ENCODE peak calls at places on chromosomes 5 and 9, in nine cellular contexts. One of them, this sample, is unnamed.

GRCh38 chr9:17614929-17615328 is 36.1 kb downstream of the SH3GL2 start:
- DNase-seq in gastrocnemius medialis: no peak
- DNase-seq in mammary epithelial cell: no peak
- DNase-seq in naive thymus-derived CD4-positive, alpha-beta T cell: no peak
- DNase-seq in endothelial cell of umbilical vein: no peak
- DNase-seq in tibial artery: no peak
- DNase-seq in hepatocyte: no peak
- DNase-seq in Karpas-422: no peak
- DNase-seq in HCT116: no peak
- DNase-seq in this sample: no peak

GRCh38 chr5:59923465-59923864 is 29.9 kb upstream of the PDE4D start:
- DNase-seq in gastrocnemius medialis: no peak
- DNase-seq in mammary epithelial cell: peak; percentile 4
- DNase-seq in naive thymus-derived CD4-positive, alpha-beta T cell: no peak
- DNase-seq in endothelial cell of umbilical vein: no peak
- DNase-seq in tibial artery: no peak
- DNase-seq in hepatocyte: peak; percentile 7
- DNase-seq in Karpas-422: no peak
- DNase-seq in HCT116: no peak
- DNase-seq in this sample: no peak

GRCh38 chr9:17628617-17629016 is 49.8 kb downstream of the SH3GL2 start:
- DNase-seq in gastrocnemius medialis: no peak
- DNase-seq in mammary epithelial cell: no peak
- DNase-seq in naive thymus-derived CD4-positive, alpha-beta T cell: no peak
- DNase-seq in endothelial cell of umbilical vein: no peak
- DNase-seq in tibial artery: no peak
- DNase-seq in hepatocyte: no peak
- DNase-seq in Karpas-422: no peak
- DNase-seq in HCT116: no peak
- DNase-seq in this sample: no peak

GRCh38 chr9:13279284-13280162 is at the start of gene MPDZ:
- DNase-seq in gastrocnemius medialis: peak; percentile 62
- DNase-seq in mammary epithelial cell: peak; percentile 45
- DNase-seq in naive thymus-derived CD4-positive, alpha-beta T cell: no peak
- DNase-seq in endothelial cell of umbilical vein: peak; percentile 81
- DNase-seq in tibial artery: peak; percentile 80
- DNase-seq in hepatocyte: peak; percentile 89
- DNase-seq in Karpas-422: no peak
- DNase-seq in HCT116: no peak
- DNase-seq in this sample: peak; percentile 83

GRCh38 chr9:93239526-93239925 is 55.6 kb downstream of the WNK2 start:
- DNase-seq in gastrocnemius medialis: no peak
- DNase-seq in mammary epithelial cell: no peak
- DNase-seq in naive thymus-derived CD4-positive, alpha-beta T cell: no peak
- DNase-seq in endothelial cell of umbilical vein: no peak
- DNase-seq in tibial artery: no peak
- DNase-seq in hepatocyte: no peak
- DNase-seq in Karpas-422: no peak
- DNase-seq in HCT116: no peak
- DNase-seq in this sample: no peak

GRCh38 chr5:55438931-55439477 is 95.8 kb downstream of the PLPP1 start:
- DNase-seq in gastrocnemius medialis: peak; percentile 68
- DNase-seq in mammary epithelial cell: no peak
- DNase-seq in naive thymus-derived CD4-positive, alpha-beta T cell: no peak
- DNase-seq in endothelial cell of umbilical vein: no peak
- DNase-seq in tibial artery: peak; percentile 80
- DNase-seq in hepatocyte: peak; percentile 30
- DNase-seq in Karpas-422: no peak
- DNase-seq in HCT116: no peak
- DNase-seq in this sample: no peak

GRCh38 chr5:73964352-73964751 is 338.4 kb downstream of the ARHGEF28 start:
- DNase-seq in gastrocnemius medialis: no peak
- DNase-seq in mammary epithelial cell: no peak
- DNase-seq in naive thymus-derived CD4-positive, alpha-beta T cell: no peak
- DNase-seq in endothelial cell of umbilical vein: no peak
- DNase-seq in tibial artery: no peak
- DNase-seq in hepatocyte: no peak
- DNase-seq in Karpas-422: no peak
- DNase-seq in HCT116: no peak
- DNase-seq in this sample: no peak

GRCh38 chr5:57407391-57407790 is 75.2 kb downstream of the ACTBL2 start:
- DNase-seq in gastrocnemius medialis: no peak
- DNase-seq in mammary epithelial cell: no peak
- DNase-seq in naive thymus-derived CD4-positive, alpha-beta T cell: no peak
- DNase-seq in endothelial cell of umbilical vein: no peak
- DNase-seq in tibial artery: no peak
- DNase-seq in hepatocyte: no peak
- DNase-seq in Karpas-422: no peak
- DNase-seq in HCT116: no peak
- DNase-seq in this sample: no peak

GRCh38 chr9:126486276-126486675 is 127.5 kb upstream of the LMX1B start:
- DNase-seq in gastrocnemius medialis: no peak
- DNase-seq in mammary epithelial cell: no peak
- DNase-seq in naive thymus-derived CD4-positive, alpha-beta T cell: no peak
- DNase-seq in endothelial cell of umbilical vein: no peak
- DNase-seq in tibial artery: no peak
- DNase-seq in hepatocyte: no peak
- DNase-seq in Karpas-422: no peak
- DNase-seq in HCT116: no peak
- DNase-seq in this sample: no peak

GRCh38 chr9:134657666-134658377 is 16.2 kb downstream of the COL5A1 start:
- DNase-seq in gastrocnemius medialis: no peak
- DNase-seq in mammary epithelial cell: no peak
- DNase-seq in naive thymus-derived CD4-positive, alpha-beta T cell: no peak
- DNase-seq in endothelial cell of umbilical vein: no peak
- DNase-seq in tibial artery: peak; percentile 51
- DNase-seq in hepatocyte: no peak
- DNase-seq in Karpas-422: peak; percentile 33
- DNase-seq in HCT116: no peak
- DNase-seq in this sample: peak; percentile 5

GRCh38 chr9:2120926-2121689 is 106.0 kb downstream of the SMARCA2 start:
- DNase-seq in gastrocnemius medialis: no peak
- DNase-seq in mammary epithelial cell: peak; percentile 35
- DNase-seq in naive thymus-derived CD4-positive, alpha-beta T cell: no peak
- DNase-seq in endothelial cell of umbilical vein: peak; percentile 62
- DNase-seq in tibial artery: no peak
- DNase-seq in hepatocyte: no peak
- DNase-seq in Karpas-422: no peak
- DNase-seq in HCT116: peak; percentile 7
- DNase-seq in this sample: no peak

GRCh38 chr9:120532475-120532874 is 47.5 kb downstream of the CDK5RAP2 start:
- DNase-seq in gastrocnemius medialis: peak; percentile 97
- DNase-seq in mammary epithelial cell: peak; percentile 89
- DNase-seq in naive thymus-derived CD4-positive, alpha-beta T cell: no peak
- DNase-seq in endothelial cell of umbilical vein: no peak
- DNase-seq in tibial artery: peak; percentile 68
- DNase-seq in hepatocyte: peak; percentile 59
- DNase-seq in Karpas-422: no peak
- DNase-seq in HCT116: peak; percentile 45
- DNase-seq in this sample: no peak

GRCh38 chr9:127761491-127761904 is 17.0 kb downstream of the SH2D3C start:
- DNase-seq in gastrocnemius medialis: no peak
- DNase-seq in mammary epithelial cell: no peak
- DNase-seq in naive thymus-derived CD4-positive, alpha-beta T cell: no peak
- DNase-seq in endothelial cell of umbilical vein: no peak
- DNase-seq in tibial artery: no peak
- DNase-seq in hepatocyte: no peak
- DNase-seq in Karpas-422: no peak
- DNase-seq in HCT116: no peak
- DNase-seq in this sample: peak; percentile 67

GRCh38 chr5:77262685-77263084 is 52.2 kb downstream of the PDE8B start:
- DNase-seq in gastrocnemius medialis: no peak
- DNase-seq in mammary epithelial cell: no peak
- DNase-seq in naive thymus-derived CD4-positive, alpha-beta T cell: no peak
- DNase-seq in endothelial cell of umbilical vein: no peak
- DNase-seq in tibial artery: no peak
- DNase-seq in hepatocyte: no peak
- DNase-seq in Karpas-422: no peak
- DNase-seq in HCT116: no peak
- DNase-seq in this sample: no peak

GRCh38 chr5:163350083-163350482 is 87.3 kb upstream of the CCNG1 start:
- DNase-seq in gastrocnemius medialis: no peak
- DNase-seq in mammary epithelial cell: no peak
- DNase-seq in naive thymus-derived CD4-positive, alpha-beta T cell: no peak
- DNase-seq in endothelial cell of umbilical vein: no peak
- DNase-seq in tibial artery: no peak
- DNase-seq in hepatocyte: peak; percentile 16
- DNase-seq in Karpas-422: peak; percentile 91
- DNase-seq in HCT116: no peak
- DNase-seq in this sample: peak; percentile 45

GRCh38 chr5:151199581-151200185 is 24.2 kb downstream of the CCDC69 start:
- DNase-seq in gastrocnemius medialis: no peak
- DNase-seq in mammary epithelial cell: no peak
- DNase-seq in naive thymus-derived CD4-positive, alpha-beta T cell: no peak
- DNase-seq in endothelial cell of umbilical vein: no peak
- DNase-seq in tibial artery: no peak
- DNase-seq in hepatocyte: no peak
- DNase-seq in Karpas-422: peak; percentile 36
- DNase-seq in HCT116: no peak
- DNase-seq in this sample: no peak

GRCh38 chr5:151198861-151199260 is 25.0 kb downstream of the CCDC69 start:
- DNase-seq in gastrocnemius medialis: no peak
- DNase-seq in mammary epithelial cell: no peak
- DNase-seq in naive thymus-derived CD4-positive, alpha-beta T cell: no peak
- DNase-seq in endothelial cell of umbilical vein: no peak
- DNase-seq in tibial artery: no peak
- DNase-seq in hepatocyte: no peak
- DNase-seq in Karpas-422: no peak
- DNase-seq in HCT116: no peak
- DNase-seq in this sample: no peak

GRCh38 chr5:151192626-151193025 is 31.3 kb downstream of the CCDC69 start:
- DNase-seq in gastrocnemius medialis: no peak
- DNase-seq in mammary epithelial cell: no peak
- DNase-seq in naive thymus-derived CD4-positive, alpha-beta T cell: no peak
- DNase-seq in endothelial cell of umbilical vein: no peak
- DNase-seq in tibial artery: no peak
- DNase-seq in hepatocyte: no peak
- DNase-seq in Karpas-422: peak; percentile 49
- DNase-seq in HCT116: no peak
- DNase-seq in this sample: no peak

GRCh38 chr5:151195622-151196021 is 28.3 kb downstream of the CCDC69 start:
- DNase-seq in gastrocnemius medialis: no peak
- DNase-seq in mammary epithelial cell: no peak
- DNase-seq in naive thymus-derived CD4-positive, alpha-beta T cell: no peak
- DNase-seq in endothelial cell of umbilical vein: no peak
- DNase-seq in tibial artery: no peak
- DNase-seq in hepatocyte: no peak
- DNase-seq in Karpas-422: peak; percentile 47
- DNase-seq in HCT116: no peak
- DNase-seq in this sample: no peak

GRCh38 chr5:151196556-151197290 is 27.2 kb downstream of the CCDC69 start:
- DNase-seq in gastrocnemius medialis: no peak
- DNase-seq in mammary epithelial cell: no peak
- DNase-seq in naive thymus-derived CD4-positive, alpha-beta T cell: no peak
- DNase-seq in endothelial cell of umbilical vein: no peak
- DNase-seq in tibial artery: no peak
- DNase-seq in hepatocyte: no peak
- DNase-seq in Karpas-422: peak; percentile 94
- DNase-seq in HCT116: no peak
- DNase-seq in this sample: no peak
- H3K4me1 ChIP-seq in gastrocnemius medialis: peaks cover 11% of the 10 kb centered on the region
- H3K4me1 ChIP-seq in mammary epithelial cell: no peaks in the 10 kb centered on the region
- H3K4me1 ChIP-seq in naive thymus-derived CD4-positive, alpha-beta T cell: peaks cover 21% of the 10 kb centered on the region
- H3K4me1 ChIP-seq in endothelial cell of umbilical vein: no peaks in the 10 kb centered on the region
- H3K4me1 ChIP-seq in tibial artery: no peaks in the 10 kb centered on the region
- H3K4me1 ChIP-seq in hepatocyte: no peaks in the 10 kb centered on the region
- H3K4me1 ChIP-seq in Karpas-422: peaks cover 43% of the 10 kb centered on the region
- H3K4me1 ChIP-seq in HCT116: peaks cover 2% of the 10 kb centered on the region
- H3K4me1 ChIP-seq in this sample: no peaks in the 10 kb centered on the region

DNA sequence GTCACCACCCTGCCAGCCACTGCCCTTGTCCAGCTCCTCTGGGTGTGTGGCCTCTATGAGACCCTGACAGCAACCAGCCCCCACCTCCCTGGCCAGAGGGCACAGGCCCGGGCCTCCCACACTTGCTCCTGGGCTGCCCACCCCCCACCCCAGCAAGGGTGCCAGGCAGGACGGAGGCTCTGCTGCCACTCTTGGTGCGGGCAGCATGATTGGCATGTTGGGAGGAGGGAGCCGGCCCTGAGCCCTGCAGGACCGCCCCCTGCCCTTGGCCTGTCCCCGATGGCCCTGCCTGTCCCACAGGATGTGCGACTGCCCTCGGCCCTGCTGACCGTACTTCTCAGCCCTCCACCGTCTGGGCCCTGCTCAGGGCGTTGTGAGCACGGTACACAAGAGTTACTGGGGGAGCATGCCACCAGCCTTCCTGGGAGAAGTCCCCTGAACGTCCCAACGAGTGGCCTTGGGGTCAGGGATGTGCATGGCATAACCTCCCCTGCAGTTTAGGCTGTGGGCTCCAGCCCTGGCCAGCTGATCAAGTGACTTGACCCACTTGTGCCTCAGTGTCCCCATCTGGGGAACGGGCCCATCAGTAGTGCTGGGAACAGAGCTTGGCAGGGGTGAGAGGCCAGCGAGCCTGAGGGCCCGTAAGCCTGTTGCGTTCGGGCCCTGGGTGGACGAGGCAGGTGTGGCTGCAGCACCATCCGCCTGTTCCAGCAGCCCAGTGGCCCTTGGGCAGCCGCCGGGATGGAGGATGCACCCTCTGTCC is 16.0 kb downstream of the GPSM1 start:
- DNase-seq in gastrocnemius medialis: no peak
- DNase-seq in mammary epithelial cell: no peak
- DNase-seq in naive thymus-derived CD4-positive, alpha-beta T cell: no peak
- DNase-seq in endothelial cell of umbilical vein: no peak
- DNase-seq in tibial artery: no peak
- DNase-seq in hepatocyte: no peak
- DNase-seq in Karpas-422: no peak
- DNase-seq in HCT116: no peak
- DNase-seq in this sample: no peak
- H3K4me1 ChIP-seq in gastrocnemius medialis: peaks cover 5% of the 10 kb centered on the region
- H3K4me1 ChIP-seq in mammary epithelial cell: peaks cover 51% of the 10 kb centered on the region
- H3K4me1 ChIP-seq in naive thymus-derived CD4-positive, alpha-beta T cell: no peaks in the 10 kb centered on the region
- H3K4me1 ChIP-seq in endothelial cell of umbilical vein: peaks cover 10% of the 10 kb centered on the region
- H3K4me1 ChIP-seq in tibial artery: no peaks in the 10 kb centered on the region
- H3K4me1 ChIP-seq in hepatocyte: peaks cover 27% of the 10 kb centered on the region
- H3K4me1 ChIP-seq in Karpas-422: peaks cover 48% of the 10 kb centered on the region
- H3K4me1 ChIP-seq in HCT116: peaks cover 36% of the 10 kb centered on the region
- H3K4me1 ChIP-seq in this sample: peaks cover 33% of the 10 kb centered on the region

DNA sequence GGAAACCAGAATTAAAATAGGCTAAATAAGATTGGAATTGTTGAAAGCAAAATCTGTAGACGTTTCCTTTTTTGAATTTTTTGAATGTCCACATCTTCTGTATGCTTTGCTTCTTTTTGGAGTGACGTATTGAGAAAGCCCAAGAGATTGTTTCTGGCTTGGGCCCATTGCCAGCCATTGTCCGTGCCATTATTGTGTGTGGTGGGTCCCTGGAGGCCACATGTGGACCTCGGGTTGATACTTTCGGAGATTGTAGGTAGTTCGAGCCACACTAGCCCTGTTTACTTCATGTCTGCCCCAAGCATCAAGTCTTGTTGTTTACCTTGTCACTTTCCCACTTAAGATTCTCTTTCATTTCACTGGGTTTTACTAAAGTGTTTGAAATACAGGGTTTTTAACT is 106.1 kb downstream of the PALM2AKAP2 start:
- DNase-seq in gastrocnemius medialis: no peak
- DNase-seq in mammary epithelial cell: no peak
- DNase-seq in naive thymus-derived CD4-positive, alpha-beta T cell: no peak
- DNase-seq in endothelial cell of umbilical vein: peak; percentile 35
- DNase-seq in tibial artery: no peak
- DNase-seq in hepatocyte: no peak
- DNase-seq in Karpas-422: no peak
- DNase-seq in HCT116: no peak
- DNase-seq in this sample: no peak
- H3K4me1 ChIP-seq in gastrocnemius medialis: peaks cover 31% of the 10 kb centered on the region
- H3K4me1 ChIP-seq in mammary epithelial cell: peaks cover 44% of the 10 kb centered on the region
- H3K4me1 ChIP-seq in naive thymus-derived CD4-positive, alpha-beta T cell: no peaks in the 10 kb centered on the region
- H3K4me1 ChIP-seq in endothelial cell of umbilical vein: no peaks in the 10 kb centered on the region
- H3K4me1 ChIP-seq in tibial artery: no peaks in the 10 kb centered on the region
- H3K4me1 ChIP-seq in hepatocyte: no peaks in the 10 kb centered on the region
- H3K4me1 ChIP-seq in Karpas-422: no peaks in the 10 kb centered on the region
- H3K4me1 ChIP-seq in HCT116: peaks cover 10% of the 10 kb centered on the region
- H3K4me1 ChIP-seq in this sample: no peaks in the 10 kb centered on the region

GRCh38 chr5:117098094-117098493 is 523.5 kb upstream of the SEMA6A start:
- DNase-seq in gastrocnemius medialis: no peak
- DNase-seq in mammary epithelial cell: no peak
- DNase-seq in naive thymus-derived CD4-positive, alpha-beta T cell: no peak
- DNase-seq in endothelial cell of umbilical vein: no peak
- DNase-seq in tibial artery: no peak
- DNase-seq in hepatocyte: no peak
- DNase-seq in Karpas-422: no peak
- DNase-seq in HCT116: no peak
- DNase-seq in this sample: no peak
- H3K4me1 ChIP-seq in gastrocnemius medialis: no peaks in the 10 kb centered on the region
- H3K4me1 ChIP-seq in mammary epithelial cell: no peaks in the 10 kb centered on the region
- H3K4me1 ChIP-seq in naive thymus-derived CD4-positive, alpha-beta T cell: no peaks in the 10 kb centered on the region
- H3K4me1 ChIP-seq in endothelial cell of umbilical vein: no peaks in the 10 kb centered on the region
- H3K4me1 ChIP-seq in tibial artery: no peaks in the 10 kb centered on the region
- H3K4me1 ChIP-seq in hepatocyte: peaks cover 4% of the 10 kb centered on the region
- H3K4me1 ChIP-seq in Karpas-422: no peaks in the 10 kb centered on the region
- H3K4me1 ChIP-seq in HCT116: no peaks in the 10 kb centered on the region
- H3K4me1 ChIP-seq in this sample: no peaks in the 10 kb centered on the region